ENCODE peak calls at places on chromosomes 3 and 15, in eight cellular contexts. F, N, G, D, U, W, A and I are unnamed samples.

GRCh38 chr3:58646503-58646902 is 20.1 kb downstream of the FAM3D start:
- DNase-seq in A (no peak), G (no peak), N (no peak), D (no peak), F (no peak), U (no peak), W (no peak), I (peak)

GRCh38 chr3:62343755-62344154 is 29.6 kb downstream of the FEZF2 start:
- DNase-seq in G (no peak), N (no peak), D (no peak), U (no peak), W (no peak), A (no peak), F (no peak), I (no peak)

GRCh38 chr3:112829031-112829430 is 17.6 kb downstream of the CD200R1L start:
- DNase-seq in A (no peak), N (no peak), D (no peak), G (no peak), U (no peak), W (no peak), F (no peak), I (no peak)

GRCh38 chr15:90643301-90643632 is 73.9 kb upstream of the BLM start:
- DNase-seq in F (no peak), D (no peak), U (no peak), W (no peak), A (no peak), N (no peak), G (no peak), I (no peak)

GRCh38 chr3:43768594-43768993 is 77.9 kb downstream of the ABHD5 start:
- DNase-seq in F (no peak), N (peak), G (no peak), D (no peak), U (peak), W (no peak), A (no peak), I (peak)

GRCh38 chr15:81273855-81274254 is 50.1 kb downstream of the STARD5 start:
- DNase-seq in N (no peak), A (no peak), D (no peak), U (no peak), W (no peak), F (no peak), G (no peak), I (no peak)

GRCh38 chr3:189529889-189530288 is 101.3 kb upstream of the TP63 start:
- DNase-seq in N (no peak), F (no peak), A (no peak), W (no peak), U (no peak), G (no peak), D (no peak), I (no peak)

GRCh38 chr3:185702564-185703225 is 116.6 kb downstream of the SENP2 start:
- DNase-seq in N (no peak), W (peak), U (no peak), A (no peak), D (no peak), F (no peak), G (no peak), I (no peak)

GRCh38 chr3:143295201-143296080 is 175.9 kb downstream of the CHST2 start:
- DNase-seq in W (no peak), G (no peak), N (no peak), A (no peak), D (no peak), U (no peak), F (no peak), I (no peak)

GRCh38 chr3:164186095-164186494 is 892.2 kb downstream of the SI start:
- DNase-seq in W (no peak), D (no peak), G (no peak), F (no peak), N (no peak), U (no peak), A (no peak), I (no peak)

GRCh38 chr3:82145742-82146141 is 384.3 kb upstream of the GBE1 start:
- DNase-seq in F (no peak), W (no peak), D (no peak), U (no peak), N (no peak), A (no peak), G (no peak), I (no peak)

GRCh38 chr3:193680220-193680619 is 87.2 kb downstream of the OPA1 start:
- DNase-seq in D (peak), F (peak), G (no peak), N (peak), A (no peak), W (peak), U (no peak), I (no peak)

GRCh38 chr15:51600114-51600513 is 22.5 kb downstream of the DMXL2 start:
- DNase-seq in W (no peak), F (no peak), U (peak), D (no peak), A (no peak), N (no peak), G (no peak), I (peak)

GRCh38 chr3:124202754-124203153 is 210.8 kb upstream of the ROPN1 start:
- DNase-seq in F (peak), D (no peak), W (peak), N (peak), U (no peak), G (no peak), A (no peak), I (no peak)

GRCh38 chr3:33578325-33579180 is 138.3 kb upstream of the UBP1 start:
- DNase-seq in F (no peak), U (peak), A (no peak), D (peak), G (no peak), W (no peak), N (peak), I (peak)

GRCh38 chr3:12890610-12891390 is 49.4 kb upstream of the RPL32 start:
- DNase-seq in N (no peak), D (no peak), A (no peak), G (no peak), W (no peak), F (no peak), U (no peak), I (no peak)

GRCh38 chr3:45497963-45498362 is 96.6 kb upstream of the LIMD1 start:
- DNase-seq in W (no peak), F (no peak), N (peak), D (no peak), U (no peak), A (no peak), G (no peak), I (no peak)

GRCh38 chr3:84904819-84905555 is 53.8 kb upstream of the CADM2 start:
- DNase-seq in G (no peak), A (no peak), U (no peak), D (no peak), F (no peak), W (peak), N (no peak), I (no peak)

GRCh38 chr15:88580532-88580931 is 34.1 kb upstream of the DET1 start:
- DNase-seq in F (no peak), N (no peak), D (no peak), A (no peak), U (no peak), W (peak), G (no peak), I (no peak)

GRCh38 chr3:194801378-194802124 is 115.9 kb downstream of the FAM43A start:
- DNase-seq in G (no peak), W (no peak), A (no peak), U (no peak), F (no peak), D (no peak), N (no peak), I (no peak)

GRCh38 chr3:47669026-47669749 is 90.5 kb upstream of the CSPG5 start:
- DNase-seq in N (no peak), W (no peak), F (no peak), A (no peak), G (no peak), D (no peak), U (no peak), I (peak)